ENCODE peak calls at places on chromosomes 13 and 19, in eight cellular contexts. W is GM12878, U is endothelial cell of umbilical vein, I is suprapubic skin, V is sigmoid colon, H is breast epithelium, C is HepG2, Y is vagina. Q is an unnamed sample.

GRCh38 chr19:9009431-9009830 is 778 bp downstream of the MUC16 start:
- DNase-seq in W (no peak), U (no peak), I (no peak), V (no peak), H (no peak), C (no peak), Y (no peak), Q (no peak)

GRCh38 chr13:112510002-112510780 is 77.8 kb downstream of the TUBGCP3 start:
- DNase-seq in W (no peak), U (peak; percentile 53), I (no peak), V (no peak), H (no peak), C (peak; percentile 52), Y (no peak), Q (no peak)

GRCh38 chr13:24802074-24802473 is 38.1 kb downstream of the RNF17 start:
- DNase-seq in W (no peak), U (no peak), I (no peak), V (no peak), H (no peak), C (no peak), Y (no peak), Q (no peak)

GRCh38 chr13:40221131-40221459 is 445.3 kb downstream of the FOXO1 start:
- DNase-seq in W (no peak), U (no peak), I (no peak), V (no peak), H (no peak), C (no peak), Y (no peak), Q (no peak)

GRCh38 chr19:35977446-35978222 is 17.4 kb upstream of the SDHAF1 start:
- DNase-seq in W (no peak), U (no peak), I (no peak), V (no peak), H (no peak), C (peak; percentile 53), Y (no peak), Q (no peak)

GRCh38 chr13:69912576-69913074 is 195.0 kb upstream of the ATXN8OS start:
- DNase-seq in W (no peak), U (no peak), I (no peak), V (no peak), H (no peak), C (no peak), Y (no peak), Q (no peak)

GRCh38 chr13:34340534-34340933 is 522.6 kb downstream of the RFC3 start:
- DNase-seq in W (no peak), U (no peak), I (peak; percentile 78), V (no peak), H (no peak), C (no peak), Y (no peak), Q (no peak)

GRCh38 chr19:50568321-50569022 is at the start of gene LRRC4B:
- DNase-seq in W (no peak), U (no peak), I (no peak), V (no peak), H (no peak), C (no peak), Y (no peak), Q (no peak)

GRCh38 chr13:79679334-79679733 is 198.4 kb downstream of the NDFIP2 start:
- DNase-seq in W (no peak), U (peak; percentile 83), I (peak; percentile 78), V (peak; percentile 81), H (peak; percentile 57), C (peak; percentile 53), Y (no peak), Q (no peak)

GRCh38 chr13:112645327-112645914 is 44.4 kb upstream of the ATP11A start:
- DNase-seq in W (no peak), U (no peak), I (no peak), V (no peak), H (peak; percentile 34), C (no peak), Y (no peak), Q (no peak)

GRCh38 chr19:22882797-22883196 is 50.7 kb downstream of the ZNF723 start:
- DNase-seq in W (no peak), U (peak; percentile 3), I (no peak), V (no peak), H (no peak), C (peak; percentile 15), Y (no peak), Q (no peak)

GRCh38 chr13:33125821-33126570 is 109.8 kb downstream of the KL start:
- DNase-seq in W (no peak), U (peak; percentile 94), I (peak; percentile 87), V (peak; percentile 89), H (no peak), C (peak; percentile 99), Y (no peak), Q (no peak)

GRCh38 chr13:32032780-32033179 is 1.2 kb downstream of the FRY start:
- DNase-seq in W (no peak), U (peak; percentile 22), I (no peak), V (no peak), H (no peak), C (no peak), Y (no peak), Q (no peak)

GRCh38 chr13:31046711-31047279 is 114.3 kb downstream of the TEX26 start:
- DNase-seq in W (no peak), U (no peak), I (peak; percentile 70), V (peak; percentile 68), H (no peak), C (no peak), Y (no peak), Q (no peak)

GRCh38 chr13:37889811-37890210 is 20.2 kb upstream of the TRPC4 start:
- DNase-seq in W (no peak), U (no peak), I (no peak), V (no peak), H (no peak), C (no peak), Y (no peak), Q (no peak)

GRCh38 chr13:40394304-40394983 is 272.0 kb downstream of the FOXO1 start:
- DNase-seq in W (no peak), U (peak; percentile 48), I (no peak), V (no peak), H (no peak), C (no peak), Y (no peak), Q (no peak)

GRCh38 chr13:76516013-76516412 is 370.2 kb downstream of the KCTD12 start:
- DNase-seq in W (no peak), U (no peak), I (no peak), V (no peak), H (no peak), C (no peak), Y (no peak), Q (no peak)

GRCh38 chr19:566403-566802 is 6.0 kb upstream of the BSG start:
- DNase-seq in W (no peak), U (no peak), I (peak; percentile 61), V (peak; percentile 96), H (no peak), C (peak; percentile 81), Y (no peak), Q (no peak)
- TF ChIP-seq POLR2A in W (no peak), U (no peak), I (no peak), V (no peak), H (no peak), C (no peak), Y (no peak), Q (no peak)

DNA sequence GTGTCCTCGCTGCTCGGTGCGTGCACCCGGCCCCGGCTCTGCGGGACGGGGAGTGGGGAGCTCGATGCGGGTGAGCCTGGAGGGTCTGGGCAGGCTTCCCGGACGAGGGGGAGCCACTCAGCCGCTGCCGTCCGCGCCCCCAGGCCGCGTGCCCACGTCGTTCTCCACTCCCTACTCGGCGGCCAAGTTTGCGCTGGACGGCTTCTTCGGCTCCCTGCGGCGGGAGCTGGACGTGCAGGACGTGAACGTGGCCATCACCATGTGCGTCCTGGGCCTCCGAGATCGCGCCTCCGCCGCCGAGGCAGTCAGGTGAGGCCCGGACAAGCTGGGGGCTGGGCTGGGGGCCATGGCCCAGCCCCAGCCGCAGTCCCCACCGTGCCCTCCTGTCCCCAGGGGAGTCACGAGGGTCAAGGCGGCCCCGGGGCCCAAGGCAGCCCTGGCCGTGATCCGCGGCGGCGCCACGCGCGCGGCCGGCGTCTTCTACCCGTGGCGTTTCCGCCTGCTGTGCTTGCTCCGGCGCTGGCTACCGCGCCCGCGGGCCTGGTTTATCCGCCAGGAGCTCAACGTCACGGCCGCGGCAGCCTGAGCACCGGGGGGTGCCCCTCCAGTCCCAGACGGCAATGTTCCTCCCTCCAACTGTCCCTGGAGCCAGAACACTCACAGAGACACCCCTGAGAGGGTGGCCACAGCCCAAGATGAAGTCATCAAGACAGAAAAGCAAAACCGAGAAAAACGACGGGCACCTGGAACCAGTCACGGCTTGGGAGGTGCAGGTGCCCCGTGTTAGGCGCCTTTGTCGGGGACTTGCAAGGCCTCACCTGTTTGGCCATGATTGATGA is 2.5 kb upstream of the RPL36 start:
- DNase-seq in W (no peak), U (no peak), I (no peak), V (peak; percentile 66), H (no peak), C (no peak), Y (no peak), Q (no peak)
- TF ChIP-seq POLR2AphosphoS5 in W (no peak), U (no peak), I (no peak), V (no peak), H (peak; percentile 3), C (no peak), Y (no peak), Q (no peak)

GRCh38 chr13:114066956-114067355 is 65.5 kb downstream of the RASA3 start:
- DNase-seq in W (no peak), U (no peak), I (peak; percentile 65), V (no peak), H (no peak), C (no peak), Y (no peak), Q (no peak)
- TF ChIP-seq POLR2A in W (no peak), U (no peak), I (no peak), V (no peak), H (no peak), C (no peak), Y (no peak), Q (no peak)

GRCh38 chr13:114043421-114044053 is 69.7 kb upstream of the C13orf46 start:
- DNase-seq in W (no peak), U (no peak), I (peak; percentile 88), V (peak; percentile 88), H (no peak), C (peak; percentile 52), Y (no peak), Q (no peak)
- TF ChIP-seq POLR2AphosphoS5 in W (no peak), U (no peak), I (no peak), V (no peak), H (peak; percentile 87), C (no peak), Y (peak; percentile 19), Q (no peak)

GRCh38 chr19:531753-532571 is at the start of gene CDC34:
- DNase-seq in W (no peak), U (peak; percentile 21), I (no peak), V (no peak), H (no peak), C (no peak), Y (no peak), Q (peak; percentile 66)
- TF ChIP-seq POLR2A in W (peak; percentile 80), U (peak; percentile 28), I (peak; percentile 77), V (no peak), H (no peak), C (no peak), Y (no peak), Q (peak; percentile 78)

GRCh38 chr19:19535311-19536191 is 2.5 kb upstream of the CILP2 start:
- DNase-seq in W (no peak), U (no peak), I (no peak), V (no peak), H (no peak), C (no peak), Y (no peak), Q (no peak)
- TF ChIP-seq POLR2AphosphoS5 in W (no peak), U (no peak), I (no peak), V (no peak), H (no peak), C (no peak), Y (no peak), Q (no peak)

GRCh38 chr19:12881172-12881808 is at the start of gene DNASE2:
- DNase-seq in W (peak; percentile 85), U (peak; percentile 82), I (peak; percentile 98), V (peak; percentile 99), H (peak; percentile 97), C (peak; percentile 61), Y (no peak), Q (peak; percentile 99)
- TF ChIP-seq POLR2A in W (peak; percentile 88), U (peak; percentile 36), I (peak; percentile 25), V (peak; percentile 66), H (peak; percentile 40), C (peak; percentile 55), Y (no peak), Q (peak; percentile 78)

Q was measured in GM12892.